ENCODE peak calls at places on chromosome 21, in seven cellular contexts. Z is AG10803, E is pancreas, J is tibial nerve, H is psoas muscle, F is mesenchymal stem cell, A is kidney epithelial cell. L is an unnamed sample.

GRCh38 chr21:25569711-25570110 is 37.6 kb downstream of the MRPL39 start:
- DNase-seq in Z (no peak), E (no peak), J (no peak), H (no peak), F (no peak), A (no peak), L (no peak)

GRCh38 chr21:19981938-19982337 is 1016.3 kb upstream of the NCAM2 start:
- DNase-seq in Z (no peak), E (no peak), J (no peak), H (no peak), F (no peak), A (no peak), L (no peak)

GRCh38 chr21:25961042-25961441 is 209.5 kb downstream of the APP start:
- DNase-seq in Z (no peak), E (no peak), J (no peak), H (no peak), F (no peak), A (no peak), L (no peak)

GRCh38 chr21:29148535-29148934 is 18.1 kb downstream of the MAP3K7CL start:
- DNase-seq in Z (peak; percentile 88), E (no peak), J (no peak), H (no peak), F (no peak), A (no peak), L (peak; percentile 53)

GRCh38 chr21:36141513-36141925 is 6.6 kb downstream of the CBR3 start:
- DNase-seq in Z (peak; percentile 77), E (peak; percentile 92), J (peak; percentile 41), H (peak; percentile 85), F (peak; percentile 83), A (peak; percentile 90), L (no peak)

GRCh38 chr21:41678016-41678935 is 88.6 kb downstream of the RIPK4 start:
- DNase-seq in Z (no peak), E (peak; percentile 80), J (no peak), H (no peak), F (peak; percentile 5), A (peak; percentile 74), L (no peak)

GRCh38 chr21:25281134-25281533 is 326.1 kb downstream of the MRPL39 start:
- DNase-seq in Z (no peak), E (no peak), J (no peak), H (no peak), F (no peak), A (no peak), L (no peak)

GRCh38 chr21:22900511-22900910 is 1902.3 kb downstream of the NCAM2 start:
- DNase-seq in Z (no peak), E (no peak), J (no peak), H (no peak), F (no peak), A (no peak), L (no peak)

GRCh38 chr21:41877901-41878830 is 978 bp downstream of the PRDM15 start:
- DNase-seq in Z (peak; percentile 65), E (no peak), J (no peak), H (peak; percentile 54), F (peak; percentile 30), A (no peak), L (no peak)

GRCh38 chr21:39715804-39716397 is 29.1 kb upstream of the IGSF5 start:
- DNase-seq in Z (peak; percentile 40), E (no peak), J (no peak), H (no peak), F (peak; percentile 47), A (peak; percentile 5), L (no peak)

GRCh38 chr21:36504067-36505058 is 24.4 kb upstream of the CLDN14 start:
- DNase-seq in Z (peak; percentile 58), E (no peak), J (no peak), H (no peak), F (peak; percentile 44), A (no peak), L (no peak)

GRCh38 chr21:18608226-18608625 is 204.6 kb upstream of the TMPRSS15 start:
- DNase-seq in Z (no peak), E (no peak), J (no peak), H (no peak), F (no peak), A (no peak), L (no peak)

GRCh38 chr21:15654171-15654570 is 75.6 kb upstream of the USP25 start:
- DNase-seq in Z (no peak), E (no peak), J (no peak), H (no peak), F (no peak), A (no peak), L (no peak)

GRCh38 chr21:15660424-15660805 is 69.4 kb upstream of the USP25 start:
- DNase-seq in Z (no peak), E (no peak), J (no peak), H (no peak), F (no peak), A (no peak), L (no peak)

DNA sequence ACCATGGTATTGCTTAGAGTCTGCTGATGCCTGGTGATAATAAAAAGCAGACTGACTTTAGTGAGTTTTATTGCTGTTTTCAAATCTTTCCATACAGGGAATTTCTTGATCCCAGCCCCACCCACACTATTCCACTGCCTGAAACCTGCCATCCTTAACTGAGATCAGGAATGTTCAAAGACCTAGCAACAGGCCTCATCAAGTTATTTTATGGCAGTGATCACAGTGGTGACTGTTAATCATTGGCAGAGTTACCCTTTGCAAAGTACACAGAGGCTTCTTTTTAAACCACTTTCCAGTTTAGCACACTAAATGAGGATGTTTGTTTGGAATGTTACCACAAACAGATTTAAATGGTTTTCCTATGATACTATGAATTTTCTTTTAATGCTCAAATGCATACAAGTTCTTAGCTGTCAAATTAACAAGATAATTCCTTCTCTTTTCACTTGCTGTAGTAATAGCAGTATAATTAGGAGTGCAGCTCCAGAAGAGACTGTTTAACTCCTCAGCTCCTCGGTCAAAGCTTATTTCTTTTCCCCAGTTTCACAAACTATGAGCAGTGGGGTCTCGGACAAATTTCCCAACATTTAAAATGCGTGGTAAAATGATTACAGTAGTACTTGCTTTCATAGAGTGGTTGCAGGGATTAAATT is 69.9 kb upstream of the USP25 start:
- DNase-seq in Z (peak; percentile 33), E (no peak), J (no peak), H (no peak), F (no peak), A (peak; percentile 72), L (no peak)
- H3K4me3 ChIP-seq in Z (no peak overlapping the region), E (no peak overlapping the region), J (no peak overlapping the region), H (no peak overlapping the region), F (no peak overlapping the region), A (no peak overlapping the region), L (no peak overlapping the region)

GRCh38 chr21:26965091-26965566 is 1.8 kb downstream of the ADAMTS5 start:
- DNase-seq in Z (no peak), E (peak; percentile 82), J (peak; percentile 12), H (no peak), F (no peak), A (no peak), L (no peak)

GRCh38 chr21:26966360-26966977 is 419 bp downstream of the ADAMTS5 start:
- DNase-seq in Z (peak; percentile 58), E (no peak), J (no peak), H (no peak), F (peak; percentile 44), A (no peak), L (no peak)

GRCh38 chr21:26965567-26966359 is 1.1 kb downstream of the ADAMTS5 start:
- DNase-seq in Z (peak; percentile 70), E (peak; percentile 83), J (no peak), H (peak; percentile 79), F (peak; percentile 36), A (no peak), L (no peak)

GRCh38 chr21:26962516-26963305 is 4.2 kb downstream of the ADAMTS5 start:
- DNase-seq in Z (peak; percentile 96), E (no peak), J (no peak), H (no peak), F (peak; percentile 11), A (no peak), L (no peak)

DNA sequence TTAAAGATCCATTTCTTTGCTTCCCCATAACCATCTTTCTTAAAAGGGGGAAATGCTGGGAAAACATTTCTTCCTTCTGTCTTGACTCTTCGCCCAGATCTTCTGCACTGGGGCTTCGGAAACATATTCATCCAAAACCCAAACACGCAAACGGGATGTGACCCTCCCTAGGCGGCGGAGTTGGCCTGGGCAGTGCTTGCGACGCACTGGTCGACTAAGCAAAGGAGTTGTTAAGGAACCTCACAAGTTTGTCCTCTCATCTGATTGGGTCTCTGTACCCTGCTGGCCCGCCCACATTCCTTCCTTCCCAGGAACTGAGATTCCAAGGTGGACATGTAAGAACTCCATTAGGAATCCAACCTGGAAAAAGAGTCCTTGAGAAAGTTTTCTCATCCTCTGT is 2.5 kb downstream of the ADAMTS5 start:
- DNase-seq in Z (peak; percentile 97), E (no peak), J (peak; percentile 15), H (peak; percentile 85), F (peak; percentile 39), A (peak; percentile 70), L (no peak)
- H3K4me3 ChIP-seq in Z (peak overlapping the region; percentile 81), E (no peak overlapping the region), J (no peak overlapping the region), H (peak overlapping the region; percentile 74), F (peak overlapping the region; percentile 52), A (peak overlapping the region; percentile 80), L (peak overlapping the region; percentile 70)

GRCh38 chr21:44370771-44371410 is 17.5 kb downstream of the TRPM2 start:
- DNase-seq in Z (no peak), E (no peak), J (no peak), H (no peak), F (no peak), A (no peak), L (no peak)

GRCh38 chr21:44371596-44371995 is 18.2 kb downstream of the TRPM2 start:
- DNase-seq in Z (no peak), E (no peak), J (no peak), H (peak; percentile 18), F (no peak), A (no peak), L (no peak)

GRCh38 chr21:44368711-44369446 is 15.5 kb downstream of the TRPM2 start:
- DNase-seq in Z (no peak), E (peak; percentile 66), J (peak; percentile 8), H (no peak), F (no peak), A (no peak), L (no peak)

GRCh38 chr21:44372616-44373015 is 19.2 kb downstream of the TRPM2 start:
- DNase-seq in Z (no peak), E (no peak), J (no peak), H (peak; percentile 39), F (no peak), A (no peak), L (no peak)

GRCh38 chr21:44370027-44370735 is 16.8 kb downstream of the TRPM2 start:
- DNase-seq in Z (peak; percentile 45), E (peak; percentile 43), J (peak; percentile 9), H (no peak), F (peak; percentile 61), A (peak; percentile 50), L (no peak)
- H3K4me3 ChIP-seq in Z (no peak overlapping the region), E (peak overlapping the region; percentile 27), J (no peak overlapping the region), H (peak overlapping the region; percentile 18), F (no peak overlapping the region), A (no peak overlapping the region), L (no peak overlapping the region)

GRCh38 chr21:45748593-45748992 is 105.1 kb downstream of the PCBP3 start:
- DNase-seq in Z (no peak), E (no peak), J (no peak), H (no peak), F (no peak), A (no peak), L (no peak)
- H3K4me3 ChIP-seq in Z (no peak overlapping the region), E (no peak overlapping the region), J (no peak overlapping the region), H (no peak overlapping the region), F (no peak overlapping the region), A (no peak overlapping the region), L (no peak overlapping the region)

L was measured in AG04449.